ENCODE peak calls at places on chromosomes 13 and 19, in four cellular contexts. J is HCT116, U is endothelial cell of umbilical vein, M is K562. I is an unnamed sample.

GRCh38 chr13:75415720-75416119 is 66.2 kb downstream of the TBC1D4 start:
- DNase-seq in J (no peak), U (peak; percentile 47), M (no peak), I (no peak)

GRCh38 chr13:98916403-98916802 is 61.5 kb downstream of the DOCK9 start:
- DNase-seq in J (no peak), U (no peak), M (no peak), I (no peak)

GRCh38 chr19:11446652-11447301 is 11.3 kb downstream of the PRKCSH start:
- DNase-seq in J (no peak), U (peak; percentile 21), M (peak; percentile 84), I (no peak)

GRCh38 chr19:16330368-16330801 is 5.8 kb downstream of the KLF2 start:
- DNase-seq in J (peak; percentile 88), U (peak; percentile 81), M (peak; percentile 77), I (no peak)

GRCh38 chr13:79692846-79693245 is 211.9 kb downstream of the NDFIP2 start:
- DNase-seq in J (no peak), U (no peak), M (no peak), I (no peak)

GRCh38 chr13:63706751-63707150 is 2291.1 kb upstream of the PCDH20 start:
- DNase-seq in J (no peak), U (no peak), M (no peak), I (no peak)

GRCh38 chr19:46762245-46762890 is 16.1 kb upstream of the STRN4 start:
- DNase-seq in J (no peak), U (no peak), M (no peak), I (no peak)

GRCh38 chr19:3060852-3061182 is 1.5 kb downstream of the TLE5 start:
- DNase-seq in J (no peak), U (no peak), M (no peak), I (no peak)

GRCh38 chr19:38718747-38719543 is 25.3 kb downstream of the CAPN12 start:
- DNase-seq in J (no peak), U (no peak), M (peak; percentile 26), I (no peak)

GRCh38 chr19:48123907-48124675 is 13.5 kb upstream of the PLA2G4C start:
- DNase-seq in J (peak; percentile 39), U (peak; percentile 96), M (no peak), I (no peak)

GRCh38 chr19:3225677-3226093 is 1.2 kb downstream of the CELF5 start:
- DNase-seq in J (no peak), U (no peak), M (no peak), I (no peak)

GRCh38 chr19:33429891-33430673 is 56.6 kb downstream of the CEBPG start:
- DNase-seq in J (no peak), U (no peak), M (no peak), I (no peak)

GRCh38 chr13:74062933-74063332 is 71.3 kb downstream of the KLF12 start:
- DNase-seq in J (no peak), U (no peak), M (no peak), I (no peak)

GRCh38 chr19:2503521-2504109 is 27.7 kb downstream of the GADD45B start:
- DNase-seq in J (peak; percentile 88), U (no peak), M (peak; percentile 50), I (no peak)

GRCh38 chr19:19406878-19407639 is 1.6 kb downstream of the GATAD2A start:
- DNase-seq in J (no peak), U (peak; percentile 78), M (no peak), I (no peak)

GRCh38 chr13:47256618-47257017 is 359.8 kb upstream of the HTR2A start:
- DNase-seq in J (no peak), U (no peak), M (no peak), I (no peak)

GRCh38 chr13:26991508-26992181 is 180.0 kb downstream of the USP12 start:
- DNase-seq in J (no peak), U (no peak), M (no peak), I (no peak)

GRCh38 chr19:33676999-33677665 is 55.4 kb downstream of the CHST8 start:
- DNase-seq in J (no peak), U (no peak), M (no peak), I (no peak)

GRCh38 chr19:33278403-33279269 is 23.7 kb downstream of the CEBPA start:
- DNase-seq in J (no peak), U (no peak), M (no peak), I (no peak)

GRCh38 chr19:6534451-6535093 is 3.7 kb downstream of the TNFSF9 start:
- DNase-seq in J (no peak), U (no peak), M (no peak), I (no peak)

GRCh38 chr19:1064661-1065605 is 2.0 kb upstream of the ARHGAP45 start:
- DNase-seq in J (peak; percentile 56), U (peak; percentile 55), M (no peak), I (no peak)

GRCh38 chr13:98326274-98326673 is 149.2 kb upstream of the RNF113B start:
- DNase-seq in J (no peak), U (no peak), M (no peak), I (no peak)

GRCh38 chr19:7595466-7596133 is at the start of gene CAMSAP3:
- DNase-seq in J (no peak), U (no peak), M (peak; percentile 56), I (peak; percentile 88)

GRCh38 chr13:112978561-112979405 is 9.8 kb downstream of the MCF2L start:
- DNase-seq in J (no peak), U (no peak), M (no peak), I (no peak)

GRCh38 chr19:38264486-38265212 is at the start of gene SPINT2:
- DNase-seq in J (peak; percentile 67), U (no peak), M (no peak), I (no peak)

GRCh38 chr19:18280247-18281081 is 958 bp downstream of the JUND start:
- DNase-seq in J (no peak), U (peak; percentile 76), M (peak; percentile 85), I (no peak)

GRCh38 chr19:39413903-39414608 is 1.6 kb downstream of the PLEKHG2 start:
- DNase-seq in J (no peak), U (peak; percentile 53), M (peak; percentile 43), I (no peak)

GRCh38 chr19:17281391-17282304 is at the start of gene ANKLE1:
- DNase-seq in J (no peak), U (no peak), M (peak; percentile 59), I (no peak)

GRCh38 chr19:10431943-10432735 is 11.8 kb downstream of the PDE4A start:
- DNase-seq in J (no peak), U (no peak), M (peak; percentile 90), I (no peak)

GRCh38 chr19:40055832-40056504 is at the start of gene ZNF780B:
- DNase-seq in J (peak; percentile 19), U (peak; percentile 61), M (peak; percentile 72), I (peak; percentile 26)

GRCh38 chr13:99033814-99034213 is 56.0 kb upstream of the DOCK9 start:
- DNase-seq in J (no peak), U (peak; percentile 59), M (no peak), I (no peak)

GRCh38 chr19:3576696-3577443 is 4.1 kb downstream of the HMG20B start:
- DNase-seq in J (no peak), U (peak; percentile 52), M (peak; percentile 87), I (no peak)

DNA sequence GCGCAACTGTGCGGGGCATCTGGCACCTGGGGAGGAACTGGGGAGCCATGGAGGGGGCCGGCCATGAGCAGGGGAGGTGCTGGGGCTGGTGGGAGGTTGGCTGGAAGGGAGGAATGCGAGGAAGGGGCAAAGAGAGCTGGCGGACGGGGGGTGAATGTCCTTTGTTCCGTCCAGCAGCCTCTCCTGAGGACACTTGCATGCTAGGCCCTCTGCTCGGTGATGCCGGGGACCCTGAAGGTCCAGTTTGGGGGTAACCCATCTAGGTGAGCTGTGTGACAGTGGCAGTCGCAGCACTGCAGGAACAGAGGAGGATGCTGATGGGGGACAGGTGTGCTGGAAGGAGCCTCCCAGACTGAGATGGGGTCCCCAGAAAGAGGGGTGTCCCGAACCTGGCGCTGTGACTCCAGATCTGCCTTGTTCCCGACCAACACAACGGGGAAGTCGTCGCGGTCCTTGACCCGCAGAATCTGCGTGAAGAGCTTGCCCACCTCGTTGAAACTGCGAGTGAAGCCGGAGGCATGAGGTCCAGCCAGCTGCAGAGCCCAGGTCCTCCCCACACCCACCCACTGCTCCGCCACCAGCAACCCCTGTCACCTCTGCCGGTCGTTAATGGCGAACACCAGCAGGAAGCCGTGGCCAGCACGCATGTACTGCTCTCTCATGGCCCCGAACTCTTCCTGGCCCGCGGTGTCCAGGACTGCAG is 3.6 kb downstream of the RRAS start:
- DNase-seq in J (no peak), U (no peak), M (no peak), I (no peak)
- TF ChIP-seq POLR2AphosphoS5 in J (no peak), U (no peak), M (no peak), I (no peak)

GRCh38 chr13:19264711-19265110 is 83.1 kb upstream of the TUBA3C start:
- DNase-seq in J (no peak), U (no peak), M (no peak), I (peak; percentile 75)

GRCh38 chr13:19268331-19268730 is 86.7 kb upstream of the TUBA3C start:
- DNase-seq in J (no peak), U (no peak), M (no peak), I (no peak)

GRCh38 chr13:19266979-19267378 is 85.4 kb upstream of the TUBA3C start:
- DNase-seq in J (no peak), U (no peak), M (no peak), I (peak; percentile 98)

DNA sequence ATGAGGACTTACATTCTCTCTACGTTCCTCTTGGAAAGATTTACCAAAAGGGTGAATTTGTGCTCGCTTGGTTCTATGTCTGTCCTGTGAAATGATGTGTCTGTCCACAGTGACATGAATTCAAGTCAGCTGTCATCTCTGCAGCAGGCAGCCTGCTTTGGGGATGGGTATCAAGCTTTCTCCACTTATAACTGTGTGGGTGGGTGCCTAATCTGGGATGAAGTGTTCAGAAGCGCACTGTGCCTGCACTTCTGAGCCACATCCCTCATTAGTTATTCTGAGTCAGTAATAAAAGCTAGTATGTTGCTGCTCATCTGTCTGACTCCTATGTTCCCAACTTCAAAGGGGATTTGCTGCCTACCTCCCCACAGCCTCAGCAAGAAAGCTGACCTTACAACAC is 86.1 kb upstream of the TUBA3C start:
- DNase-seq in J (no peak), U (no peak), M (no peak), I (peak; percentile 39)
- H3K9me3 ChIP-seq in J (no peaks in the 10 kb centered on the region), U (no peaks in the 10 kb centered on the region), M (no peaks in the 10 kb centered on the region), I (no peaks in the 10 kb centered on the region)

GRCh38 chr13:111409413-111409812 is 89.0 kb downstream of the TEX29 start:
- DNase-seq in J (no peak), U (no peak), M (no peak), I (no peak)

GRCh38 chr13:111412251-111412650 is 91.8 kb downstream of the TEX29 start:
- DNase-seq in J (no peak), U (no peak), M (no peak), I (no peak)

GRCh38 chr13:111410232-111411021 is 90.0 kb downstream of the TEX29 start:
- DNase-seq in J (no peak), U (no peak), M (no peak), I (no peak)

GRCh38 chr13:111413407-111414187 is 93.2 kb downstream of the TEX29 start:
- DNase-seq in J (no peak), U (no peak), M (no peak), I (no peak)

GRCh38 chr13:111411186-111411858 is 90.9 kb downstream of the TEX29 start:
- DNase-seq in J (no peak), U (no peak), M (no peak), I (no peak)
- TF ChIP-seq EZH2 in J (no peak), U (no peak), M (no peak), I (no peak)

GRCh38 chr19:14434543-14435319 is 1.6 kb downstream of the PKN1 start:
- DNase-seq in J (no peak), U (peak; percentile 77), M (peak; percentile 68), I (no peak)
- TF ChIP-seq POLR2AphosphoS5 in J (peak; percentile 47), U (peak; percentile 94), M (no peak), I (no peak)